ENCODE peak calls at places on chromosome 21, in seven cellular contexts. T, M, O, J, Z, N and B are unnamed samples.

GRCh38 chr21:27134513-27134912 is 167.6 kb upstream of the ADAMTS5 start:
- DNase-seq in O (no peak), T (peak; percentile 19), J (no peak), N (no peak), M (no peak), Z (peak; percentile 4), B (no peak)

GRCh38 chr21:42043201-42043895 is 27.8 kb upstream of the UMODL1 start:
- DNase-seq in O (no peak), J (no peak), T (no peak), N (no peak), Z (no peak), M (no peak), B (no peak)

GRCh38 chr21:34814529-34814951 is 145.7 kb downstream of the CLIC6 start:
- DNase-seq in N (peak; percentile 73), M (no peak), O (no peak), Z (no peak), T (no peak), J (no peak), B (no peak)

GRCh38 chr21:32335601-32336575 is 37.2 kb downstream of the MRAP start:
- DNase-seq in N (no peak), M (no peak), Z (no peak), J (no peak), T (peak; percentile 14), O (peak; percentile 19), B (no peak)

GRCh38 chr21:36075171-36075570 is 5.3 kb downstream of the CBR1 start:
- DNase-seq in O (no peak), N (no peak), M (no peak), T (no peak), Z (no peak), J (no peak), B (no peak)

GRCh38 chr21:25373126-25374082 is 233.9 kb downstream of the MRPL39 start:
- DNase-seq in J (no peak), T (no peak), O (peak; percentile 79), Z (no peak), M (no peak), N (no peak), B (peak; percentile 84)

GRCh38 chr21:32994305-32994704 is 31.4 kb upstream of the OLIG2 start:
- DNase-seq in J (no peak), M (no peak), O (no peak), N (no peak), T (peak; percentile 31), Z (peak; percentile 25), B (peak; percentile 22)

GRCh38 chr21:14541840-14542495 is 4.1 kb downstream of the SAMSN1 start:
- DNase-seq in M (no peak), Z (no peak), N (no peak), J (no peak), T (no peak), O (no peak), B (no peak)

GRCh38 chr21:46208761-46209721 is 19.5 kb downstream of the LSS start:
- DNase-seq in T (no peak), J (no peak), M (no peak), O (no peak), Z (no peak), N (no peak), B (no peak)

GRCh38 chr21:15775981-15776380 is 46.2 kb downstream of the USP25 start:
- DNase-seq in Z (peak; percentile 84), O (no peak), N (no peak), M (no peak), J (no peak), T (peak; percentile 89), B (no peak)

GRCh38 chr21:33211732-33212131 is 18.0 kb upstream of the IFNAR2 start:
- DNase-seq in Z (no peak), O (no peak), T (no peak), M (no peak), N (no peak), J (no peak), B (no peak)

GRCh38 chr21:22575165-22575584 is 1577.0 kb downstream of the NCAM2 start:
- DNase-seq in Z (no peak), M (peak; percentile 36), O (peak; percentile 46), T (no peak), N (peak; percentile 59), J (peak; percentile 62), B (peak; percentile 92)

GRCh38 chr21:33950425-33951079 is 34.9 kb upstream of the ATP5PO start:
- DNase-seq in M (no peak), J (no peak), Z (no peak), T (no peak), O (no peak), N (no peak), B (no peak)

GRCh38 chr21:16343776-16344175 is 614.0 kb downstream of the USP25 start:
- DNase-seq in Z (no peak), T (no peak), O (no peak), N (no peak), J (no peak), M (no peak), B (peak; percentile 33)

GRCh38 chr21:42010507-42011493 is 640 bp upstream of the ZBTB21 start:
- DNase-seq in T (no peak), N (peak; percentile 51), Z (peak; percentile 38), M (no peak), J (peak; percentile 17), O (peak; percentile 43), B (peak; percentile 46)

GRCh38 chr21:42526379-42526727 is 12.7 kb downstream of the SLC37A1 start:
- DNase-seq in N (peak; percentile 12), J (no peak), O (no peak), M (no peak), Z (no peak), T (no peak), B (no peak)

GRCh38 chr21:46112731-46113215 is 14.9 kb downstream of the COL6A2 start:
- DNase-seq in N (no peak), O (peak; percentile 20), J (no peak), T (no peak), Z (no peak), M (no peak), B (no peak)

DNA sequence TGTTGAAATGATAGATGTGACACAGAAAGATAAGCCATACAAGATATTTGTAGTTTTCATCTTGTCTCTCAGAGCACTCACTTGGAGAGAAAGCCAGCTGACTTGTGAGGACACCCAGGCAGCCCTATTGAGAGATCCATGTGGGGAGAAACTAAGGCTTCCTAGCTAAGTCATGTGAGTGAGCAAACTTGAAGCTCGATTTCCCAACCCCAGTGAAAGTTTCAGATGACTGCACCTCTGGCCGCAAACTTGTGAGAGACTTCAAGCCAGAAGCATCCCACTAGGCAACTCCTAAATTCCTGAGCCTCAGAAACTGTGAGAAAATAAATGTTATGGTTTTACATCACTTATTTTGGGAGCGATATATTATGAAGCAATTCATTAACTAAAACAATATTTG is 832.3 kb downstream of the LTN1 start:
- DNase-seq in M (no peak), O (no peak), N (no peak), J (no peak), T (no peak), Z (peak; percentile 38), B (no peak)
- H4K8ac ChIP-seq in M (no peak overlapping the region), O (no peak overlapping the region), N (no peak overlapping the region), J (no peak overlapping the region), T (no peak overlapping the region), Z (peak overlapping the region; percentile 77), B (no peak overlapping the region)

DNA sequence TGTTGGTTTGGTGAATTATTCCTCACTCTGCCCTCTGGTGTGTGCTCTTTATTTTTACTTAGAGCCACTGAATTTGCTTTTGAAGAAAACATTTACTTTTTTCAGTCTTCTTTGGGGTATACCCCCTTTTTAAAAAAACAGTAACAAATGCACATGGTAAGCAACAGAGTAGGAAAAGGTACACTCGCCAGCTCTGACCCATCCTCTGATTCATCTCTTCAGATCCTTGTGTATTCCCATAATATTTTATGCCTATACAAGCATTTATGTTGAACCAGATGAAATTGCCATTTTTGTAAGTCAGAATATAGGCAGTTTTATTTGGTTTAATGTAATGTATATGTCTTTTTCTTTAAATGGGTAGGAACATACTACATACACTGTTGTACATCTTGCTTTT is 28.3 kb downstream of the TTC3 start:
- DNase-seq in O (no peak), Z (peak; percentile 26), J (no peak), T (peak; percentile 36), M (no peak), N (no peak), B (no peak)
- H4K8ac ChIP-seq in O (no peak overlapping the region), Z (no peak overlapping the region), J (no peak overlapping the region), T (no peak overlapping the region), M (no peak overlapping the region), N (no peak overlapping the region), B (no peak overlapping the region)

GRCh38 chr21:37451446-37451845 is 84.9 kb downstream of the DYRK1A start:
- DNase-seq in T (no peak), O (no peak), J (no peak), N (no peak), Z (no peak), M (no peak), B (no peak)

GRCh38 chr21:37453350-37453749 is 86.8 kb downstream of the DYRK1A start:
- DNase-seq in M (no peak), Z (no peak), T (no peak), O (no peak), J (no peak), N (no peak), B (no peak)

GRCh38 chr21:37452222-37452621 is 85.6 kb downstream of the DYRK1A start:
- DNase-seq in Z (peak; percentile 97), N (no peak), O (no peak), T (peak; percentile 94), J (no peak), M (no peak), B (peak; percentile 68)

GRCh38 chr21:37449302-37449937 is 82.8 kb downstream of the DYRK1A start:
- DNase-seq in N (no peak), O (no peak), T (no peak), M (no peak), J (no peak), Z (no peak), B (no peak)

GRCh38 chr21:37450385-37451044 is 83.9 kb downstream of the DYRK1A start:
- DNase-seq in T (peak; percentile 58), J (no peak), N (no peak), M (no peak), O (no peak), Z (peak; percentile 67), B (no peak)
- H4K8ac ChIP-seq in T (no peak overlapping the region), J (no peak overlapping the region), N (no peak overlapping the region), M (no peak overlapping the region), O (no peak overlapping the region), Z (no peak overlapping the region), B (no peak overlapping the region)

GRCh38 chr21:45043541-45044020 is 30.8 kb upstream of the ADARB1 start:
- DNase-seq in O (no peak), T (no peak), M (no peak), Z (no peak), N (no peak), J (no peak), B (no peak)
- H4K8ac ChIP-seq in O (no peak overlapping the region), T (no peak overlapping the region), M (peak overlapping the region; percentile 59), Z (no peak overlapping the region), N (no peak overlapping the region), J (no peak overlapping the region), B (no peak overlapping the region)

DNA sequence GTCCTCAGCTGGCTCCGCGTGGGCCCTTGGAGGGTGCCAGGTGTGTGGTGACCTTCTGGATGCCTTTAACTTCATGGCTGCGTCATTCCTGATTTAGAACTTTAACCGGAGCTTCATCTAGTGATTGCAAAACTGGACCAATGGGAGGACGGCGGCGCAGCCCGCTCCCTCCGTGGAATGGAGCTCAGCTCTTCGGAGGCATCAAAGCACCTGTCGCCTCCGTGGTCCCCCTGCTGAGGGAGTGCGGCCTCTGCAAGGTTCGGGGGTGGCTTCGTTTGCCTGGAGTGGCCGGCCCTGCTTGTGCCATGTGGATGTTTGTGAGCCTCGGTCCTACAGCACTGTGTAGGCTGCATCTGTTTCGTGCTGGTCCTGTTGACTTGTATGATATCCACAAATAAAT is 14.2 kb downstream of the CSTB start:
- DNase-seq in M (no peak), O (no peak), J (no peak), N (no peak), T (no peak), Z (no peak), B (no peak)
- H4K8ac ChIP-seq in M (no peak overlapping the region), O (no peak overlapping the region), J (no peak overlapping the region), N (no peak overlapping the region), T (no peak overlapping the region), Z (no peak overlapping the region), B (no peak overlapping the region)